ENCODE peak calls at places on chromosomes 2 and 18, in six cellular contexts. L is A673, G is right lobe of liver, A is lung, O is right atrium auricular region, D is HCT116. R is an unnamed sample. For H3K4me1, the result is how much of the 10 kb centered on the place peaks cover.

GRCh38 chr2:107669335-107669734 is 157.4 kb upstream of the RGPD4 start:
- DNase-seq in G (no peak), O (no peak), L (no peak), D (no peak), A (no peak), R (peak)

GRCh38 chr2:112626604-112627059 is 19.1 kb upstream of the SLC20A1 start:
- DNase-seq in D (no peak), L (peak), G (peak), O (peak), A (peak), R (peak)

GRCh38 chr2:101981484-101981883 is 10.3 kb upstream of the IL1R2 start:
- DNase-seq in D (no peak), O (no peak), G (no peak), A (no peak), L (no peak), R (no peak)

GRCh38 chr2:3610415-3610814 is 15.5 kb downstream of the COLEC11 start:
- DNase-seq in A (no peak), O (no peak), D (no peak), G (no peak), L (no peak), R (no peak)

GRCh38 chr2:96527052-96527964 is 9.2 kb upstream of the ARID5A start:
- DNase-seq in G (no peak), A (no peak), L (no peak), O (no peak), D (no peak), R (peak)

GRCh38 chr2:189327879-189328351 is 113.4 kb upstream of the WDR75 start:
- DNase-seq in G (no peak), O (no peak), A (no peak), L (peak), D (no peak), R (peak)

GRCh38 chr2:199118701-199119241 is 339.0 kb downstream of the SATB2 start:
- DNase-seq in G (no peak), L (no peak), O (no peak), D (no peak), A (no peak), R (no peak)

GRCh38 chr2:238484522-238485452 is 58.1 kb downstream of the ASB1 start:
- DNase-seq in L (no peak), G (no peak), A (peak), D (no peak), O (no peak), R (no peak)

GRCh38 chr2:120346667-120347358 is 877 bp downstream of the INHBB start:
- DNase-seq in O (no peak), G (no peak), D (no peak), L (no peak), A (no peak), R (peak)

GRCh38 chr18:21341141-21341540 is 99.1 kb downstream of the GREB1L start:
- DNase-seq in D (no peak), G (no peak), L (no peak), A (no peak), O (no peak), R (peak)

GRCh38 chr2:237223208-237223861 is 137.6 kb downstream of the COPS8 start:
- DNase-seq in D (no peak), A (no peak), G (no peak), O (peak), L (peak), R (peak)

GRCh38 chr2:152611458-152612231 is 105.6 kb downstream of the PRPF40A start:
- DNase-seq in L (peak), G (no peak), D (no peak), A (peak), O (peak), R (peak)

GRCh38 chr2:181411105-181411849 is 45.9 kb upstream of the ITGA4 start:
- DNase-seq in A (no peak), O (no peak), D (no peak), L (peak), G (no peak), R (no peak)

GRCh38 chr18:74857901-74858300 is 260.2 kb downstream of the ZNF407 start:
- DNase-seq in L (no peak), O (no peak), D (no peak), G (no peak), A (no peak), R (no peak)

GRCh38 chr18:10231220-10231619 is 223.2 kb upstream of the APCDD1 start:
- DNase-seq in G (no peak), L (no peak), O (no peak), A (no peak), D (no peak), R (no peak)

GRCh38 chr2:216075510-216076485 is 5.8 kb downstream of the PECR start:
- DNase-seq in O (no peak), G (no peak), D (no peak), A (no peak), L (no peak), R (no peak)

GRCh38 chr2:207110310-207110709 is 55.4 kb downstream of the KLF7 start:
- DNase-seq in O (no peak), G (no peak), D (no peak), A (no peak), L (no peak), R (no peak)

GRCh38 chr2:240569998-240570530 is 1.8 kb downstream of the RNPEPL1 start:
- DNase-seq in O (no peak), A (no peak), L (no peak), D (no peak), G (peak), R (no peak)

GRCh38 chr2:172693037-172693436 is 42.6 kb upstream of the RAPGEF4 start:
- DNase-seq in L (peak), A (no peak), O (peak), D (peak), G (no peak), R (peak)

GRCh38 chr2:105104208-105104731 is 66.4 kb downstream of the MRPS9 start:
- DNase-seq in O (no peak), D (no peak), L (no peak), G (no peak), A (no peak), R (no peak)

GRCh38 chr18:75110846-75111415 is 98.0 kb downstream of the PTGR3 start:
- DNase-seq in A (no peak), L (no peak), G (peak), O (no peak), D (no peak), R (no peak)

GRCh38 chr2:98157557-98157956 is 70.6 kb downstream of the VWA3B start:
- DNase-seq in O (no peak), G (no peak), A (no peak), D (no peak), L (no peak), R (no peak)

GRCh38 chr18:58572181-58572580 is 56.7 kb downstream of the ALPK2 start:
- DNase-seq in O (no peak), D (no peak), G (no peak), A (no peak), L (peak), R (peak)

GRCh38 chr2:54103454-54104314 is 11.7 kb upstream of the ACYP2 start:
- DNase-seq in A (peak), D (peak), G (peak), O (no peak), L (peak), R (peak)

GRCh38 chr2:85678384-85678783 is 10.4 kb upstream of the SFTPB start:
- DNase-seq in L (no peak), G (peak), O (no peak), D (no peak), A (peak), R (no peak)

GRCh38 chr2:120901213-120901612 is 165.5 kb downstream of the GLI2 start:
- DNase-seq in A (no peak), L (no peak), O (no peak), G (no peak), D (no peak), R (no peak)

GRCh38 chr2:63301481-63301880 is 250.9 kb downstream of the OTX1 start:
- DNase-seq in G (no peak), L (no peak), O (no peak), A (no peak), D (no peak), R (no peak)

GRCh38 chr2:239025081-239025801 is 177.4 kb downstream of the TWIST2 start:
- DNase-seq in O (no peak), G (no peak), D (no peak), A (no peak), L (no peak), R (peak)

GRCh38 chr2:105406221-105406620 is 7.4 kb upstream of the FHL2 start:
- DNase-seq in A (no peak), O (peak), L (no peak), D (no peak), G (no peak), R (peak)

GRCh38 chr2:9071032-9071431 is 67.5 kb upstream of the MBOAT2 start:
- DNase-seq in O (no peak), D (peak), A (no peak), G (no peak), L (peak), R (no peak)

GRCh38 chr18:48940854-48941531 is 9.8 kb downstream of the SMAD7 start:
- DNase-seq in G (no peak), O (no peak), D (no peak), L (peak), A (no peak), R (peak)

GRCh38 chr2:161123531-161124030 is 36.6 kb upstream of the TANK start:
- DNase-seq in G (no peak), O (no peak), D (peak), L (no peak), A (no peak), R (peak)

GRCh38 chr18:58657081-58657480 is 14.2 kb upstream of the MALT1 start:
- DNase-seq in G (no peak), A (no peak), L (no peak), D (no peak), O (no peak), R (no peak)

GRCh38 chr2:236753611-236754010 is 184.0 kb downstream of the ACKR3 start:
- DNase-seq in G (no peak), L (no peak), A (no peak), O (no peak), D (no peak), R (no peak)

GRCh38 chr2:198065327-198065726 is 260.9 kb downstream of the PLCL1 start:
- DNase-seq in A (no peak), O (no peak), G (no peak), D (no peak), L (no peak), R (no peak)

GRCh38 chr2:173749315-173749714 is 215.9 kb downstream of the SP3 start:
- DNase-seq in D (peak), L (no peak), O (no peak), G (no peak), A (no peak), R (peak)

GRCh38 chr2:65818873-65819451 is 386.6 kb upstream of the SPRED2 start:
- DNase-seq in D (no peak), O (no peak), L (peak), G (no peak), A (no peak), R (no peak)

GRCh38 chr18:52237551-52237950 is 102.4 kb upstream of the DCC start:
- DNase-seq in D (no peak), O (no peak), L (no peak), A (no peak), G (no peak), R (peak)

GRCh38 chr2:236512902-236513433 is 56.7 kb upstream of the ACKR3 start:
- DNase-seq in G (peak), O (peak), D (peak), A (peak), L (peak), R (peak)

GRCh38 chr2:121334581-121335293 is 49.7 kb upstream of the TFCP2L1 start:
- DNase-seq in G (no peak), L (no peak), O (no peak), D (no peak), A (no peak), R (no peak)

GRCh38 chr18:8019600-8019999 is 452.5 kb downstream of the PTPRM start:
- DNase-seq in O (no peak), D (no peak), A (no peak), G (no peak), L (no peak), R (no peak)

DNA sequence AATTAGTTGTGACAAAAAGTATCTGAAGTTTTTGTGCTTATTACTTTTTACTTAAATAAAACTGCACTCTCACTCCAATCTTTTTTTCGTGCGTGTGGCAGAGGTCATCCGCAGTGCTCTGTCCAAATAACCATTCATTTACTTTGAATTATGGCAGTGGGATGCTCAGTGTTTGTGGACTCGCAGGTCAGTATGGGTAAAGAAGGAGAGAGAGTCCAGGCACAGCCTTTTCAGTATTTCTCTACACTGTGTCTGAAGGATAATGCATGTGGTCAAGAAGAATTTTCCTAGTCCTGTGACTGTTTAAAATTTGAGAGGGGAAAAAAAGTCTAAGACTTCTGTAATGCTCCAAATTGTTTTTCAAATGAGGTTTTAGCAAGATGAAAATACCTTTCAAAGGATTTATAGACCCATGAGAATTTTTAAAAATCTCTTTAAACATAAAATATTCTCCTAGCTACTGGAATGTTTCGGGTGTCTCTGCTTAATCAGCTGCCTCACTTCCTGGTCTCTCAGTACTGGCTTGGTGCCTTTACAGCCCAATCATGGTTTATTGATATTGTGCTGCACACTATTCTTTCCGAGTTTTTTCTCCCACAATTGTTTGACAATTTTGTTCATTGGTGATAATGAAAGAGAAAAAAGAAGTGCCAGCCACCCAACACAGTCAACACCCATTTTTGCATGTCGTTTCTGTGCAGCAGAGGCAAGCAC is 453.2 kb downstream of the PTPRM start:
- DNase-seq in D (no peak), L (no peak), A (no peak), G (no peak), O (no peak), R (no peak)
- H3K4me1 ChIP-seq in D (under half), L (under half), A (under half), G (under half), O (under half), R (under half)

GRCh38 chr2:222313816-222314215 is 15.0 kb upstream of the PAX3 start:
- DNase-seq in O (no peak), L (peak), A (no peak), G (no peak), D (no peak), R (no peak)
- H3K4me1 ChIP-seq in O (under half), L (under half), A (under half), G (under half), D (under half), R (under half)

DNA sequence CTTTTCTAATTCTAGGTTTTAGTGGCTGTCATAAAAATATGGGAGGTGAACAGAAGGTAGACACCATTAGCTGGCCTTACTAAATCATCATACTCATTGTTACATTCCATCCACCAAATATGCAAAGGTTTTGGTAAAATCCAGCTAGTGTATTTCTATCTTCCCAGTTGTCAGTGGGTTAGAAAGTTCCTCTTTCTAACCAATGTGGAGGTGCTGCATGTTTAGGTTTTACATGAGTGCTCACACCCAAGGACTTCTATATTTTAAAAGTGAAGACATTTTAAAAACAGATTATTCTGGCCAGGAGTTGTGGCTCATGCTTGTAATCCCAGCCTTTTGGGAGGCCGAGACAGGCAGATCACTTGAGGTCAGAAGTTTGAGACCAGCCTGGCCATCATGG is 5.9 kb downstream of the ALPP start:
- DNase-seq in O (no peak), L (no peak), A (no peak), D (no peak), G (no peak), R (no peak)
- H3K4me1 ChIP-seq in O (under half), L (under half), A (under half), D (under half), G (under half), R (under half)

GRCh38 chr18:63311481-63312409 is 7.8 kb downstream of the BCL2 start:
- DNase-seq in O (no peak), G (no peak), L (no peak), A (no peak), D (no peak), R (no peak)

GRCh38 chr18:63306819-63307554 is 12.6 kb downstream of the BCL2 start:
- DNase-seq in O (no peak), L (no peak), G (no peak), D (no peak), A (no peak), R (no peak)

GRCh38 chr18:63306249-63306648 is 13.3 kb downstream of the BCL2 start:
- DNase-seq in A (no peak), L (no peak), D (no peak), G (no peak), O (no peak), R (no peak)

GRCh38 chr18:63307555-63308200 is 11.9 kb downstream of the BCL2 start:
- DNase-seq in A (no peak), L (no peak), D (no peak), G (no peak), O (no peak), R (peak)

DNA sequence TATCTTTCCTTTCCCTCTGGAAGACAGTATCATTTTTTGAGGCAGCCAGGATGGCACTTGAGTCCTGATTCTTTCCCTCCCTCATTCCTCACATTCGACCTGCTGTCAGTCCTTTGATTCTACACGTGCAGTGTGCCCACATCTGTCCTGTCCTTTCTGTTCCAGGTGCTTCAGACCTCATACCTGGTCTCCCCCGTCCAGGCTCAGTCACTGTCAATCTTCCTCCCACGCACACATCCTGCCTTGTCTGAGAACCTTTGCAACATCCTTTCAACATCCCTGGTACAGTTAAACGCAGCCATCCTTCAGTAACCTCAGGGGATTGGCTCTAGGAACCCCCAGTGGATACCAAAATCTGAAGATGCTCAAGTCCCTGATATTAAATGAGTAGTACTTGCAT is 10.1 kb downstream of the BCL2 start:
- DNase-seq in L (no peak), A (no peak), D (no peak), O (no peak), G (no peak), R (no peak)
- H3K4me1 ChIP-seq in L (under half), A (under half), D (under half), O (under half), G (under half), R (under half)

R was measured in adipocyte.